ENCODE peak calls at places on chromosomes 3 and 15, in nine cellular contexts. O is stimulated activated CD8-positive, alpha-beta memory T cell treated with anti-CD3 and anti-CD28 coated beads, Interleukin-4, amount 100 ng/mL, for 1 hour; X is GM23248; P is NCI-H2107; F is lower leg skin; M is Right ventricle myocardium superior; K is stromal cell of bone marrow; V is choroid plexus epithelial cell; R is NCI-H748 treated with DMSO at 0.1 percent for 48 hours. L is an unnamed sample.

GRCh38 chr3:15933439-15934144 is 135.8 kb upstream of the ANKRD28 start:
- DNase-seq in O (no peak), X (peak), P (no peak), F (no peak), M (no peak), K (peak), V (peak), R (no peak), L (no peak)

GRCh38 chr3:57007513-57008415 is 52.7 kb upstream of the SPATA12 start:
- DNase-seq in O (no peak), X (peak), P (no peak), F (peak), M (peak), K (peak), V (peak), R (no peak), L (no peak)

GRCh38 chr3:108051005-108051404 is 39.8 kb downstream of the CD47 start:
- DNase-seq in O (no peak), X (no peak), P (no peak), F (no peak), M (no peak), K (no peak), V (peak), R (no peak), L (no peak)

GRCh38 chr3:108305484-108306172 is 9.3 kb downstream of the HHLA2 start:
- DNase-seq in O (no peak), X (peak), P (no peak), F (no peak), M (peak), K (no peak), V (no peak), R (no peak), L (no peak)

GRCh38 chr15:96339662-96340347 is 9.3 kb downstream of the NR2F2 start:
- DNase-seq in O (no peak), X (peak), P (no peak), F (no peak), M (no peak), K (no peak), V (peak), R (no peak), L (no peak)

GRCh38 chr3:194375473-194375872 is 5.9 kb upstream of the LRRC15 start:
- DNase-seq in O (no peak), X (no peak), P (peak), F (no peak), M (no peak), K (no peak), V (no peak), R (no peak), L (peak)

GRCh38 chr3:14358426-14359211 is 43.8 kb upstream of the SLC6A6 start:
- DNase-seq in O (no peak), X (peak), P (no peak), F (peak), M (peak), K (no peak), V (peak), R (peak), L (no peak)

GRCh38 chr3:195265363-195265976 is 5.5 kb downstream of the XXYLT1 start:
- DNase-seq in O (no peak), X (no peak), P (no peak), F (peak), M (no peak), K (no peak), V (no peak), R (no peak), L (no peak)

GRCh38 chr3:152100491-152101086 is 168.1 kb upstream of the MBNL1 start:
- DNase-seq in O (no peak), X (peak), P (no peak), F (no peak), M (no peak), K (no peak), V (peak), R (no peak), L (no peak)

GRCh38 chr3:85360742-85361387 is 402.1 kb downstream of the CADM2 start:
- DNase-seq in O (no peak), X (peak), P (peak), F (no peak), M (no peak), K (peak), V (peak), R (peak), L (no peak)

GRCh38 chr3:148950806-148951205 is 40.5 kb upstream of the GYG1 start:
- DNase-seq in O (no peak), X (peak), P (no peak), F (no peak), M (no peak), K (no peak), V (peak), R (no peak), L (no peak)

GRCh38 chr15:50315814-50316630 is 39.0 kb downstream of the GABPB1 start:
- DNase-seq in O (no peak), X (peak), P (no peak), F (no peak), M (no peak), K (peak), V (peak), R (peak), L (no peak)

GRCh38 chr3:55013145-55013544 is 85.3 kb upstream of the LRTM1 start:
- DNase-seq in O (no peak), X (peak), P (no peak), F (no peak), M (no peak), K (peak), V (peak), R (no peak), L (no peak)

GRCh38 chr15:66077320-66077663 is 176.3 kb downstream of the MEGF11 start:
- DNase-seq in O (no peak), X (no peak), P (no peak), F (no peak), M (no peak), K (no peak), V (no peak), R (no peak), L (no peak)

GRCh38 chr3:7382293-7383033 is 521.5 kb downstream of the GRM7 start:
- DNase-seq in O (no peak), X (no peak), P (no peak), F (no peak), M (no peak), K (peak), V (peak), R (no peak), L (no peak)

GRCh38 chr3:133745981-133746721 is at the start of gene TF:
- DNase-seq in O (no peak), X (peak), P (no peak), F (no peak), M (no peak), K (no peak), V (peak), R (no peak), L (no peak)

GRCh38 chr15:59197459-59197858 is 9.2 kb upstream of the LDHAL6B start:
- DNase-seq in O (no peak), X (no peak), P (no peak), F (no peak), M (no peak), K (no peak), V (no peak), R (no peak), L (no peak)

GRCh38 chr15:67433495-67434099 is 87.3 kb upstream of the C15orf61 start:
- DNase-seq in O (no peak), X (peak), P (peak), F (peak), M (no peak), K (peak), V (peak), R (peak), L (no peak)

GRCh38 chr3:127822836-127823589 is 698 bp upstream of the MGLL start:
- DNase-seq in O (no peak), X (peak), P (no peak), F (peak), M (peak), K (no peak), V (no peak), R (no peak), L (no peak)

GRCh38 chr15:36161781-36162212 is 417.6 kb upstream of the CDIN1 start:
- DNase-seq in O (no peak), X (peak), P (no peak), F (peak), M (peak), K (peak), V (peak), R (no peak), L (no peak)

GRCh38 chr15:63191895-63192603 is 2.6 kb downstream of the RAB8B start:
- DNase-seq in O (no peak), X (no peak), P (no peak), F (no peak), M (no peak), K (no peak), V (peak), R (no peak), L (no peak)

GRCh38 chr3:115922681-115923347 is 299.5 kb downstream of the GAP43 start:
- DNase-seq in O (no peak), X (peak), P (no peak), F (no peak), M (no peak), K (no peak), V (peak), R (no peak), L (no peak)

GRCh38 chr3:171489348-171489747 is 29.1 kb upstream of the TNIK start:
- DNase-seq in O (no peak), X (peak), P (no peak), F (no peak), M (no peak), K (no peak), V (no peak), R (no peak), L (no peak)

GRCh38 chr3:66572090-66572632 is 71.3 kb upstream of the LRIG1 start:
- DNase-seq in O (no peak), X (no peak), P (no peak), F (no peak), M (no peak), K (no peak), V (no peak), R (no peak), L (no peak)

GRCh38 chr3:100210777-100211145 is 50.0 kb upstream of the TBC1D23 start:
- DNase-seq in O (no peak), X (peak), P (peak), F (no peak), M (no peak), K (peak), V (peak), R (peak), L (no peak)

GRCh38 chr15:36235173-36235572 is 344.3 kb upstream of the CDIN1 start:
- DNase-seq in O (no peak), X (no peak), P (no peak), F (no peak), M (no peak), K (no peak), V (no peak), R (no peak), L (no peak)

GRCh38 chr3:111368061-111368460 is 173.9 kb upstream of the CD96 start:
- DNase-seq in O (no peak), X (peak), P (no peak), F (no peak), M (no peak), K (no peak), V (peak), R (no peak), L (no peak)

GRCh38 chr3:116440196-116440595 is 5.1 kb downstream of the LSAMP start:
- DNase-seq in O (no peak), X (peak), P (no peak), F (no peak), M (no peak), K (peak), V (peak), R (no peak), L (no peak)

GRCh38 chr15:33735637-33736247 is 232.6 kb upstream of the CHRM5 start:
- DNase-seq in O (no peak), X (peak), P (peak), F (no peak), M (no peak), K (no peak), V (peak), R (peak), L (no peak)

GRCh38 chr3:121552379-121552778 is 6.6 kb upstream of the POLQ start:
- DNase-seq in O (no peak), X (peak), P (no peak), F (no peak), M (no peak), K (no peak), V (no peak), R (no peak), L (no peak)

GRCh38 chr15:100759698-100760356 is 119.8 kb upstream of the ALDH1A3 start:
- DNase-seq in O (no peak), X (peak), P (no peak), F (peak), M (no peak), K (no peak), V (peak), R (no peak), L (no peak)

GRCh38 chr15:52994290-52994689 is 204.2 kb upstream of the ONECUT1 start:
- DNase-seq in O (no peak), X (no peak), P (no peak), F (no peak), M (no peak), K (no peak), V (no peak), R (no peak), L (no peak)

GRCh38 chr3:114519415-114519814 is 225.6 kb downstream of the TIGIT start:
- DNase-seq in O (no peak), X (peak), P (no peak), F (no peak), M (no peak), K (peak), V (peak), R (no peak), L (no peak)

GRCh38 chr15:32774022-32774421 is 56.2 kb downstream of the GREM1 start:
- DNase-seq in O (no peak), X (peak), P (no peak), F (no peak), M (no peak), K (peak), V (peak), R (no peak), L (no peak)

GRCh38 chr3:193589129-193589528 is 3.9 kb upstream of the OPA1 start:
- DNase-seq in O (no peak), X (no peak), P (no peak), F (no peak), M (no peak), K (no peak), V (no peak), R (no peak), L (no peak)